ENCODE peak calls at places on chromosomes 5 and 9, in eight cellular contexts. One of them, this sample, is unnamed.
A peak's percentile ranks its signal among the peaks of the same experiment; 100 is the strongest.

GRCh38 chr9:2132484-2133082 is 117.4 kb downstream of the SMARCA2 start:
- DNase-seq in fibroblast of lung: peak; percentile 72
- DNase-seq in OCI-LY7: peak; percentile 36
- DNase-seq in endothelial cell of umbilical vein: peak; percentile 42
- DNase-seq in HCT116: peak; percentile 6
- DNase-seq in GM23338: peak; percentile 76
- DNase-seq in PC-9: no peak
- DNase-seq in mammary epithelial cell: no peak
- DNase-seq in this sample: peak; percentile 23

GRCh38 chr5:40436535-40437237 is 243.0 kb upstream of the PTGER4 start:
- DNase-seq in fibroblast of lung: no peak
- DNase-seq in OCI-LY7: no peak
- DNase-seq in endothelial cell of umbilical vein: no peak
- DNase-seq in HCT116: no peak
- DNase-seq in GM23338: no peak
- DNase-seq in PC-9: no peak
- DNase-seq in mammary epithelial cell: no peak
- DNase-seq in this sample: no peak

GRCh38 chr9:109781541-109782197 is 1.7 kb downstream of the PALM2AKAP2 start:
- DNase-seq in fibroblast of lung: peak; percentile 47
- DNase-seq in OCI-LY7: no peak
- DNase-seq in endothelial cell of umbilical vein: no peak
- DNase-seq in HCT116: no peak
- DNase-seq in GM23338: no peak
- DNase-seq in PC-9: no peak
- DNase-seq in mammary epithelial cell: no peak
- DNase-seq in this sample: no peak

GRCh38 chr9:114038724-114039313 is 39.3 kb downstream of the AMBP start:
- DNase-seq in fibroblast of lung: no peak
- DNase-seq in OCI-LY7: no peak
- DNase-seq in endothelial cell of umbilical vein: no peak
- DNase-seq in HCT116: no peak
- DNase-seq in GM23338: no peak
- DNase-seq in PC-9: no peak
- DNase-seq in mammary epithelial cell: no peak
- DNase-seq in this sample: no peak

GRCh38 chr5:125894383-125894782 is 528.8 kb upstream of the GRAMD2B start:
- DNase-seq in fibroblast of lung: peak; percentile 22
- DNase-seq in OCI-LY7: no peak
- DNase-seq in endothelial cell of umbilical vein: no peak
- DNase-seq in HCT116: no peak
- DNase-seq in GM23338: no peak
- DNase-seq in PC-9: no peak
- DNase-seq in mammary epithelial cell: peak; percentile 73
- DNase-seq in this sample: no peak

GRCh38 chr9:79757074-79757473 is 185.3 kb downstream of the TLE4 start:
- DNase-seq in fibroblast of lung: no peak
- DNase-seq in OCI-LY7: no peak
- DNase-seq in endothelial cell of umbilical vein: no peak
- DNase-seq in HCT116: no peak
- DNase-seq in GM23338: no peak
- DNase-seq in PC-9: no peak
- DNase-seq in mammary epithelial cell: no peak
- DNase-seq in this sample: no peak

GRCh38 chr5:156812959-156813358 is 37.1 kb upstream of the PPP1R2B start:
- DNase-seq in fibroblast of lung: no peak
- DNase-seq in OCI-LY7: no peak
- DNase-seq in endothelial cell of umbilical vein: no peak
- DNase-seq in HCT116: no peak
- DNase-seq in GM23338: no peak
- DNase-seq in PC-9: no peak
- DNase-seq in mammary epithelial cell: no peak
- DNase-seq in this sample: no peak

GRCh38 chr5:180284161-180284560 is 7.7 kb downstream of the MAPK9 start:
- DNase-seq in fibroblast of lung: no peak
- DNase-seq in OCI-LY7: no peak
- DNase-seq in endothelial cell of umbilical vein: no peak
- DNase-seq in HCT116: no peak
- DNase-seq in GM23338: peak; percentile 53
- DNase-seq in PC-9: no peak
- DNase-seq in mammary epithelial cell: no peak
- DNase-seq in this sample: no peak

GRCh38 chr9:33161589-33162132 is 5.5 kb downstream of the B4GALT1 start:
- DNase-seq in fibroblast of lung: no peak
- DNase-seq in OCI-LY7: no peak
- DNase-seq in endothelial cell of umbilical vein: no peak
- DNase-seq in HCT116: peak; percentile 78
- DNase-seq in GM23338: no peak
- DNase-seq in PC-9: peak; percentile 93
- DNase-seq in mammary epithelial cell: peak; percentile 78
- DNase-seq in this sample: peak; percentile 53

GRCh38 chr9:113590991-113591898 is 127.7 kb downstream of the RGS3 start:
- DNase-seq in fibroblast of lung: peak; percentile 71
- DNase-seq in OCI-LY7: peak; percentile 73
- DNase-seq in endothelial cell of umbilical vein: peak; percentile 79
- DNase-seq in HCT116: no peak
- DNase-seq in GM23338: peak; percentile 92
- DNase-seq in PC-9: no peak
- DNase-seq in mammary epithelial cell: peak; percentile 58
- DNase-seq in this sample: peak; percentile 89

GRCh38 chr9:78515108-78515507 is 218.2 kb downstream of the PSAT1 start:
- DNase-seq in fibroblast of lung: no peak
- DNase-seq in OCI-LY7: no peak
- DNase-seq in endothelial cell of umbilical vein: no peak
- DNase-seq in HCT116: no peak
- DNase-seq in GM23338: no peak
- DNase-seq in PC-9: no peak
- DNase-seq in mammary epithelial cell: no peak
- DNase-seq in this sample: no peak

GRCh38 chr5:135242021-135242480 is 157.0 kb downstream of the MACROH2A1 start:
- DNase-seq in fibroblast of lung: peak; percentile 43
- DNase-seq in OCI-LY7: no peak
- DNase-seq in endothelial cell of umbilical vein: peak; percentile 42
- DNase-seq in HCT116: no peak
- DNase-seq in GM23338: no peak
- DNase-seq in PC-9: no peak
- DNase-seq in mammary epithelial cell: peak; percentile 54
- DNase-seq in this sample: no peak

GRCh38 chr5:177475563-177476427 is 2.4 kb upstream of the DBN1 start:
- DNase-seq in fibroblast of lung: no peak
- DNase-seq in OCI-LY7: no peak
- DNase-seq in endothelial cell of umbilical vein: no peak
- DNase-seq in HCT116: no peak
- DNase-seq in GM23338: no peak
- DNase-seq in PC-9: peak; percentile 31
- DNase-seq in mammary epithelial cell: no peak
- DNase-seq in this sample: no peak

DNA sequence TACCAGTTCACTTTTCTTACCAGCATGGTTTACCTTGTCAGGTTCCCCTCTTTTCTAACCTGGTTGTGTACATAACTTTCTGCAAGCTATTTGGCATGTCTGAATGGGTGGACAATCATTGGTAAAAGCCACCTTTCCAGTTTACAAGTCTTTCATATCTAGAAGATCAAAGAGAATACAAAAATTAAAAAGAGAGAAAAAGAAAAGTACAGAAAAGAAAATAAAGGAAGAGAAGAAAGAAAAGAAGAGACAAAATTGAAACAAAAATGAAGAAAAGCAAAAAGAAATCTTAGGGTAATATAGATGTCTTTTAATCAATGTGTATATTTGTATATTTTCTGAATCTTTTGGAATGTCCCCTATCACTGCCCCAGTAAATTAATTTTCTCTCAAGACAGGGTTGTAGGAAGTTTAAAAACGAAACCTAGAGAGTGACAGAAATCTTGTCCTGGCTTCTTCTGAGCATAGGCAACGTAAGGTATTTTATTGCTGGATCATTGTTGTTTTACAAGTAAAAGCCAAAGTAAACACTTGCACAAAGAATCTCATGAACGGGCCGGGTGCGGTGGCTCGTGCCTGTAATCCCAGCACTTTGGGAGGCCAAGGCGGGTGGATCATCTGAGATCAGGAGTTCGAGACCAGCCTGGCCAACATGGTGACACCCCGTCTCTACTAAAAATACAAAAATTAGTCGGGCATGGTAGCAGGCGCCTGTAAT is 98.7 kb upstream of the IFNE start:
- DNase-seq in fibroblast of lung: no peak
- DNase-seq in OCI-LY7: no peak
- DNase-seq in endothelial cell of umbilical vein: no peak
- DNase-seq in HCT116: no peak
- DNase-seq in GM23338: no peak
- DNase-seq in PC-9: no peak
- DNase-seq in mammary epithelial cell: no peak
- DNase-seq in this sample: peak; percentile 14
- H3K4me2 ChIP-seq in fibroblast of lung: no peak overlapping the region
- H3K4me2 ChIP-seq in OCI-LY7: no peak overlapping the region
- H3K4me2 ChIP-seq in endothelial cell of umbilical vein: no peak overlapping the region
- H3K4me2 ChIP-seq in HCT116: peak overlapping the region; percentile 62
- H3K4me2 ChIP-seq in GM23338: no peak overlapping the region
- H3K4me2 ChIP-seq in PC-9: no peak overlapping the region
- H3K4me2 ChIP-seq in mammary epithelial cell: no peak overlapping the region
- H3K4me2 ChIP-seq in this sample: peak overlapping the region; percentile 26

GRCh38 chr9:88186495-88187110 is 48.3 kb upstream of the SPATA31C2 start:
- DNase-seq in fibroblast of lung: no peak
- DNase-seq in OCI-LY7: no peak
- DNase-seq in endothelial cell of umbilical vein: no peak
- DNase-seq in HCT116: no peak
- DNase-seq in GM23338: no peak
- DNase-seq in PC-9: no peak
- DNase-seq in mammary epithelial cell: no peak
- DNase-seq in this sample: no peak
- H3K36me3 ChIP-seq in fibroblast of lung: no peaks in the 10 kb centered on the region
- H3K36me3 ChIP-seq in OCI-LY7: no peaks in the 10 kb centered on the region
- H3K36me3 ChIP-seq in endothelial cell of umbilical vein: no peaks in the 10 kb centered on the region
- H3K36me3 ChIP-seq in HCT116: no peaks in the 10 kb centered on the region
- H3K36me3 ChIP-seq in GM23338: no peaks in the 10 kb centered on the region
- H3K36me3 ChIP-seq in PC-9: no peaks in the 10 kb centered on the region
- H3K36me3 ChIP-seq in mammary epithelial cell: no peaks in the 10 kb centered on the region
- H3K36me3 ChIP-seq in this sample: no peaks in the 10 kb centered on the region

GRCh38 chr5:112329429-112330090 is 89.5 kb downstream of the EPB41L4A start:
- DNase-seq in fibroblast of lung: no peak
- DNase-seq in OCI-LY7: peak; percentile 64
- DNase-seq in endothelial cell of umbilical vein: peak; percentile 53
- DNase-seq in HCT116: no peak
- DNase-seq in GM23338: peak; percentile 39
- DNase-seq in PC-9: no peak
- DNase-seq in mammary epithelial cell: no peak
- DNase-seq in this sample: no peak
- H3K4me2 ChIP-seq in fibroblast of lung: no peak overlapping the region
- H3K4me2 ChIP-seq in OCI-LY7: peak overlapping the region; percentile 67
- H3K4me2 ChIP-seq in endothelial cell of umbilical vein: peak overlapping the region; percentile 70
- H3K4me2 ChIP-seq in HCT116: no peak overlapping the region
- H3K4me2 ChIP-seq in GM23338: peak overlapping the region; percentile 48
- H3K4me2 ChIP-seq in PC-9: no peak overlapping the region
- H3K4me2 ChIP-seq in mammary epithelial cell: no peak overlapping the region
- H3K4me2 ChIP-seq in this sample: no peak overlapping the region

GRCh38 chr5:174059247-174059646 is 13.7 kb downstream of the NSG2 start:
- DNase-seq in fibroblast of lung: no peak
- DNase-seq in OCI-LY7: no peak
- DNase-seq in endothelial cell of umbilical vein: no peak
- DNase-seq in HCT116: no peak
- DNase-seq in GM23338: no peak
- DNase-seq in PC-9: no peak
- DNase-seq in mammary epithelial cell: no peak
- DNase-seq in this sample: no peak
- H3K36me3 ChIP-seq in fibroblast of lung: no peaks in the 10 kb centered on the region
- H3K36me3 ChIP-seq in OCI-LY7: no peaks in the 10 kb centered on the region
- H3K36me3 ChIP-seq in endothelial cell of umbilical vein: no peaks in the 10 kb centered on the region
- H3K36me3 ChIP-seq in HCT116: no peaks in the 10 kb centered on the region
- H3K36me3 ChIP-seq in GM23338: no peaks in the 10 kb centered on the region
- H3K36me3 ChIP-seq in PC-9: no peaks in the 10 kb centered on the region
- H3K36me3 ChIP-seq in mammary epithelial cell: no peaks in the 10 kb centered on the region
- H3K36me3 ChIP-seq in this sample: no peaks in the 10 kb centered on the region

DNA sequence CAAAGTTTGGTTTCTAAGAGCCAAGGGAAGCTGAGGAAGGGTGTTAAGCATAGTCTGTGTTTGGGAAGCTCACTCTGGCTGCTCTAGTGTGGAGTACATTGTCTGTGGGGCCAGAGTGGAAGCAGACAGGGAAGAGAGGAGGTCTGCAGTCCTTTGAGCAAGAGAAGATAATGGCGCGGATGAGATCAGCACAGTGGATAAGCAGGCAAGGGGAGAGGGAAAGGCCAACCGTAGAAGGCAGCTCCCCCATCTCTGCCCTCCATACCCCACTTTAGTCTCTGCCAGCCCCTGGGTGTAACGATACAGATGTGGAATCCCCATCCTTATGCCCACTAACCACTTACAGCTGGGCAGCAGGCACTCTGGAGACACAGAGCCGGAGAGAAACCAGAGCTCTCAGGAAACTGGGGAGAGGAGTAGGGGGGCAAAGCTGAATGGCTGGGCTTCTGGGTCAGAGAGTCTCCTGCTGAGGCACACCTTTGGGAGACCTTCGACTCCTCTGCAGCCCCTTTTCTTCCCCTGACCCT is 75.0 kb downstream of the SLIT3 start:
- DNase-seq in fibroblast of lung: no peak
- DNase-seq in OCI-LY7: no peak
- DNase-seq in endothelial cell of umbilical vein: no peak
- DNase-seq in HCT116: no peak
- DNase-seq in GM23338: no peak
- DNase-seq in PC-9: no peak
- DNase-seq in mammary epithelial cell: no peak
- DNase-seq in this sample: no peak
- H3K4me2 ChIP-seq in fibroblast of lung: no peak overlapping the region
- H3K4me2 ChIP-seq in OCI-LY7: no peak overlapping the region
- H3K4me2 ChIP-seq in endothelial cell of umbilical vein: no peak overlapping the region
- H3K4me2 ChIP-seq in HCT116: no peak overlapping the region
- H3K4me2 ChIP-seq in GM23338: no peak overlapping the region
- H3K4me2 ChIP-seq in PC-9: no peak overlapping the region
- H3K4me2 ChIP-seq in mammary epithelial cell: no peak overlapping the region
- H3K4me2 ChIP-seq in this sample: no peak overlapping the region

GRCh38 chr5:132736853-132737833 is at the start of gene KIF3A:
- DNase-seq in fibroblast of lung: peak; percentile 94
- DNase-seq in OCI-LY7: peak; percentile 98
- DNase-seq in endothelial cell of umbilical vein: peak; percentile 96
- DNase-seq in HCT116: peak; percentile 95
- DNase-seq in GM23338: peak; percentile 99
- DNase-seq in PC-9: peak; percentile 91
- DNase-seq in mammary epithelial cell: peak; percentile 96
- DNase-seq in this sample: peak; percentile 99
- H3K36me3 ChIP-seq in fibroblast of lung: no peaks in the 10 kb centered on the region
- H3K36me3 ChIP-seq in OCI-LY7: no peaks in the 10 kb centered on the region
- H3K36me3 ChIP-seq in endothelial cell of umbilical vein: no peaks in the 10 kb centered on the region
- H3K36me3 ChIP-seq in HCT116: no peaks in the 10 kb centered on the region
- H3K36me3 ChIP-seq in GM23338: no peaks in the 10 kb centered on the region
- H3K36me3 ChIP-seq in PC-9: no peaks in the 10 kb centered on the region
- H3K36me3 ChIP-seq in mammary epithelial cell: peaks cover 6% of the 10 kb centered on the region
- H3K36me3 ChIP-seq in this sample: no peaks in the 10 kb centered on the region

DNA sequence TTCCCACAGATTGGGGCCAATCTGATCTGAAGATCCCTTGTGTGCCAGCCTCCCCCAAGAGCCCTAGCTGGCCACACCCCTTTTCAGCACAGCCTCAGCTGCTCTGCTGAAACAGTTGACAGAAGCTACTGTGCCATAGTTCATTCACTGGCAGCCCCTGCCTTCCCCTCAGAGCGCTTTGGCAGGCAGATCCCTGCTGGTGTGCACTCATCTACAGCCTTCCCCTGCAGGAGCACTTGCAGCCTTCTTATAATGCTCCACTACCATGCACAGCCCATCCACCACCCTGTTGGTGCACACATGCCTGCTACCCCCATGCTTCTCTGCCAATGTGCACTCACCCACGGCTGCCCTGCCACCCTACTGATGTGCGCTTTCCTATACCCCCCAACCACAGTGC is 471.3 kb downstream of the MTRR start:
- DNase-seq in fibroblast of lung: no peak
- DNase-seq in OCI-LY7: no peak
- DNase-seq in endothelial cell of umbilical vein: no peak
- DNase-seq in HCT116: no peak
- DNase-seq in GM23338: no peak
- DNase-seq in PC-9: no peak
- DNase-seq in mammary epithelial cell: no peak
- DNase-seq in this sample: no peak
- H3K4me2 ChIP-seq in fibroblast of lung: no peak overlapping the region
- H3K4me2 ChIP-seq in OCI-LY7: no peak overlapping the region
- H3K4me2 ChIP-seq in endothelial cell of umbilical vein: no peak overlapping the region
- H3K4me2 ChIP-seq in HCT116: no peak overlapping the region
- H3K4me2 ChIP-seq in GM23338: no peak overlapping the region
- H3K4me2 ChIP-seq in PC-9: peak overlapping the region; percentile 56
- H3K4me2 ChIP-seq in mammary epithelial cell: no peak overlapping the region
- H3K4me2 ChIP-seq in this sample: no peak overlapping the region